ENCODE peak calls at places on chromosomes 7 and 10, in ten cellular contexts. X, F, H, L, A, B, Q, R, M and C are unnamed samples.

GRCh38 chr7:27944626-27945025 is 204.7 kb downstream of the TAX1BP1 start:
- DNase-seq in L (no peak), H (no peak), B (no peak), X (no peak), Q (no peak), M (peak), A (no peak), R (no peak), F (no peak), C (no peak)

GRCh38 chr10:91051834-91052233 is 130.9 kb upstream of the ANKRD1 start:
- DNase-seq in F (no peak), X (no peak), M (peak), B (no peak), A (peak), R (no peak), Q (no peak), L (no peak), H (no peak), C (no peak)

GRCh38 chr10:113844091-113844490 is 9.8 kb downstream of the DCLRE1A start:
- DNase-seq in H (no peak), F (no peak), Q (no peak), R (no peak), X (no peak), L (no peak), A (no peak), B (no peak), M (no peak), C (peak)

GRCh38 chr7:78020131-78020873 is 221.7 kb downstream of the PHTF2 start:
- DNase-seq in Q (peak), A (peak), R (peak), F (peak), X (peak), B (peak), H (peak), M (peak), L (peak), C (peak)

GRCh38 chr10:22391605-22392004 is 46.3 kb downstream of the SPAG6 start:
- DNase-seq in M (no peak), Q (no peak), X (no peak), L (no peak), A (no peak), R (no peak), B (no peak), F (no peak), H (no peak), C (no peak)

GRCh38 chr7:102004831-102005230 is 187.4 kb downstream of the CUX1 start:
- DNase-seq in B (no peak), R (no peak), H (no peak), M (no peak), F (no peak), X (no peak), L (no peak), Q (no peak), A (no peak), C (no peak)

GRCh38 chr10:28986117-28986792 is 302.6 kb upstream of the LYZL1 start:
- DNase-seq in M (peak), B (no peak), A (no peak), L (no peak), Q (peak), R (peak), F (no peak), X (no peak), H (no peak), C (no peak)

GRCh38 chr10:63069318-63069717 is 63.8 kb upstream of the NRBF2 start:
- DNase-seq in L (no peak), Q (no peak), A (no peak), X (no peak), F (no peak), R (no peak), B (no peak), H (no peak), M (no peak), C (no peak)

GRCh38 chr10:86065711-86066251 is 300.8 kb downstream of the GRID1 start:
- DNase-seq in X (no peak), H (no peak), A (no peak), L (no peak), M (no peak), B (no peak), Q (no peak), R (no peak), F (no peak), C (peak)

GRCh38 chr7:79272066-79272669 is 181.3 kb downstream of the MAGI2 start:
- DNase-seq in M (peak), H (peak), A (no peak), F (no peak), B (no peak), R (peak), Q (peak), X (no peak), L (no peak), C (peak)

GRCh38 chr7:44460325-44460724 is 30.1 kb downstream of the NUDCD3 start:
- DNase-seq in B (no peak), R (no peak), H (peak), Q (no peak), X (no peak), M (no peak), A (no peak), F (peak), L (no peak), C (no peak)

GRCh38 chr7:137402535-137403258 is 59.2 kb upstream of the PTN start:
- DNase-seq in M (no peak), X (no peak), R (no peak), A (peak), L (no peak), B (no peak), Q (no peak), H (no peak), F (no peak), C (no peak)

GRCh38 chr7:98755138-98755898 is 114.5 kb downstream of the TMEM130 start:
- DNase-seq in H (no peak), L (no peak), M (no peak), X (no peak), F (no peak), R (no peak), B (no peak), A (no peak), Q (no peak), C (no peak)

GRCh38 chr7:135353832-135354231 is 120.2 kb downstream of the STRA8 start:
- DNase-seq in H (no peak), A (no peak), M (peak), L (no peak), R (peak), Q (no peak), B (no peak), F (no peak), X (no peak), C (no peak)